ENCODE peak calls at places on chromosomes 5 and 9, in four cellular contexts. C, T, U and P are unnamed samples.

GRCh38 chr9:93929231-93929630 is 25.9 kb downstream of the BARX1 start:
- DNase-seq in U (no peak), T (no peak), C (no peak), P (no peak)

GRCh38 chr9:107644774-107645463 is 155.3 kb upstream of the KLF4 start:
- DNase-seq in U (no peak), C (no peak), T (peak), P (no peak)

GRCh38 chr5:124954784-124955183 is 208.3 kb upstream of the ZNF608 start:
- DNase-seq in C (no peak), T (no peak), U (no peak), P (no peak)

GRCh38 chr5:95712347-95712958 is 18.7 kb upstream of the RHOBTB3 start:
- DNase-seq in U (no peak), C (peak), T (no peak), P (no peak)

GRCh38 chr5:179378441-179379271 is 33.4 kb upstream of the ADAMTS2 start:
- DNase-seq in T (no peak), U (no peak), C (no peak), P (no peak)

GRCh38 chr5:73321757-73322452 is 126.7 kb downstream of the FOXD1 start:
- DNase-seq in U (no peak), C (no peak), T (no peak), P (no peak)

GRCh38 chr9:6230037-6230778 is 14.6 kb downstream of the IL33 start:
- DNase-seq in C (no peak), T (no peak), U (no peak), P (no peak)

GRCh38 chr9:113624721-113625120 is 161.2 kb downstream of the RGS3 start:
- DNase-seq in C (no peak), U (no peak), T (no peak), P (no peak)

GRCh38 chr5:146751781-146752401 is 126.7 kb downstream of the PPP2R2B start:
- DNase-seq in U (peak), C (no peak), T (peak), P (no peak)

GRCh38 chr9:94586814-94587213 is 6.8 kb downstream of the FBP2 start:
- DNase-seq in U (no peak), T (no peak), C (no peak), P (no peak)

GRCh38 chr5:54518146-54519082 is 855 bp downstream of the SNX18 start:
- DNase-seq in T (peak), U (no peak), C (peak), P (peak)

GRCh38 chr9:71916834-71917534 is 5.5 kb downstream of the C9orf85 start:
- DNase-seq in U (no peak), T (no peak), C (no peak), P (no peak)

GRCh38 chr9:34658461-34658860 is 4.0 kb downstream of the CCL27 start:
- DNase-seq in C (no peak), U (no peak), T (no peak), P (no peak)

GRCh38 chr9:36632892-36633291 is 60.2 kb downstream of the MELK start:
- DNase-seq in T (no peak), C (peak), U (no peak), P (peak)

GRCh38 chr5:84870369-84870768 is 485.7 kb upstream of the EDIL3 start:
- DNase-seq in U (no peak), C (no peak), T (no peak), P (no peak)

GRCh38 chr5:26023361-26023760 is 1015.0 kb downstream of the CDH9 start:
- DNase-seq in C (no peak), U (no peak), T (no peak), P (no peak)

GRCh38 chr5:55903121-55903701 is 52.1 kb downstream of the IL31RA start:
- DNase-seq in T (peak), U (peak), C (no peak), P (peak)

GRCh38 chr5:132678735-132679134 is 4.9 kb downstream of the IL4 start:
- DNase-seq in C (no peak), U (no peak), T (no peak), P (no peak)

DNA sequence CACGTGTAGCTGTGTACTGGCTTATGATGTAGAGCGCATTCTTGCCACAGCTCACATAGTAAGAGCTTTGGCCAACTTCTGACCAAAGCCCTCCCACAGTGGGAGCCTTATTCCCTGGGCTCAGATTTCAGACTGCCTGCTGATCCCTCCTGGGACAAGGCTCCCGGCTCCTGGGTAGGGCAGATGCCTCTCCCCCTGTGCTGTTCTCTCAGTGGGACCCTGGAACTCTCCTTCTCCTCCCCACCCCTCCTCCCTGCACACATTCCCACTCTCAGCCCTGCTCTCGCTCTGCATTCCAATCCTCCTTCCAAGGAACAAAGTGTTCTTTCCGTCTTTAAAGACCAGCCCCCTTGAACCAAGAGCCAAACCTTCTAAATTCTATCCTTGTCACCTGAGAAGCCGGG is 17.5 kb downstream of the LCP2 start:
- DNase-seq in T (no peak), C (no peak), U (no peak), P (no peak)
- TF ChIP-seq SPI1 in T (no peak), C (no peak), U (no peak), P (no peak)

GRCh38 chr9:16986441-16987387 is 116.2 kb upstream of the BNC2 start:
- DNase-seq in T (peak), U (no peak), C (no peak), P (no peak)
- TF ChIP-seq SPI1 in T (no peak), U (no peak), C (no peak), P (no peak)

GRCh38 chr9:120412425-120412951 is 167.5 kb downstream of the CDK5RAP2 start:
- DNase-seq in C (no peak), T (no peak), U (no peak), P (no peak)
- TF ChIP-seq SPI1 in C (no peak), T (no peak), U (no peak), P (no peak)

GRCh38 chr5:135140805-135141204 is 106.8 kb upstream of the PITX1 start:
- DNase-seq in U (no peak), C (no peak), T (peak), P (no peak)

GRCh38 chr5:135137146-135137915 is 103.3 kb upstream of the PITX1 start:
- DNase-seq in C (no peak), U (no peak), T (no peak), P (no peak)

GRCh38 chr5:135141303-135142268 is 107.6 kb upstream of the PITX1 start:
- DNase-seq in T (no peak), U (no peak), C (peak), P (no peak)

GRCh38 chr5:135138116-135138850 is 104.3 kb upstream of the PITX1 start:
- DNase-seq in T (no peak), U (no peak), C (no peak), P (no peak)

DNA sequence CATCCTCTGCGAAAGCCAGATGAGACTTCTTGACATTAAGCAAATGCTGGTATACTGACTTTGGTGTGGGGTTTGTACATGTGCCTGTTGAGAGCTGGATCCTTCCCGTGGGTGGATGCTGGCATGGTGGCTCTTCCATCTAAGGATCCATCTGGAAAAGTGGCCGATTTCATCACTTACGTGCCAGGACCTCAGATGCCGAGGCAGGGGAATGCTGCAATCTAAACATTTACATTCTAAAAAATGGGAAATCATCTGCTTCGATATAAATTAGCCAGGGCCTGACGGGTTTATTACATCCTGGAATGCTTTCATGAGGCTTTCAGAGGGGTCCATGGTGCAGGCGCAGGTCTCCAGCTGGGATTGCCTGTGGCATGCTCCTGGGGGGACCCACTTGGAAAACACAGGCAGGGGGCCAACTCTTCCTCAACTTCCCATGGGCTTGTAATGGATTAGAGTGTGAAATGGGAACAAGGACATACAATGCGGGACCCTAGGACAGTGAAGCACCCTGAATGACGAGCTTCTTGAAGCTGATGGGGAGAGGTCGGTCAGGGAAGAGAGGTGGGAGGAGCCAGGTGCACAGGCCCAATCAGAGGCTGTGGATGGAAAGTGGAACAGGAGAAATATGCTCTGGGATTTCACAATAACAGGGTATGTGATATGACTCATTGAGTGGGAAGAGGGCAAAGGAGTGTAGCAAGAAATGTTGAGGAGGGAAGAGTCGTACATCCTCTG is 105.5 kb upstream of the PITX1 start:
- DNase-seq in T (peak), U (no peak), C (peak), P (no peak)
- TF ChIP-seq SPI1 in T (no peak), U (no peak), C (no peak), P (no peak)

GRCh38 chr9:14179449-14179848 is 134.5 kb downstream of the NFIB start:
- DNase-seq in C (no peak), U (no peak), T (no peak), P (no peak)

GRCh38 chr9:14180942-14181270 is 133.0 kb downstream of the NFIB start:
- DNase-seq in C (no peak), U (no peak), T (no peak), P (no peak)

GRCh38 chr9:14183001-14183400 is 130.9 kb downstream of the NFIB start:
- DNase-seq in U (no peak), T (no peak), C (no peak), P (no peak)

GRCh38 chr9:14175778-14176177 is 138.2 kb downstream of the NFIB start:
- DNase-seq in T (no peak), U (no peak), C (no peak), P (no peak)

DNA sequence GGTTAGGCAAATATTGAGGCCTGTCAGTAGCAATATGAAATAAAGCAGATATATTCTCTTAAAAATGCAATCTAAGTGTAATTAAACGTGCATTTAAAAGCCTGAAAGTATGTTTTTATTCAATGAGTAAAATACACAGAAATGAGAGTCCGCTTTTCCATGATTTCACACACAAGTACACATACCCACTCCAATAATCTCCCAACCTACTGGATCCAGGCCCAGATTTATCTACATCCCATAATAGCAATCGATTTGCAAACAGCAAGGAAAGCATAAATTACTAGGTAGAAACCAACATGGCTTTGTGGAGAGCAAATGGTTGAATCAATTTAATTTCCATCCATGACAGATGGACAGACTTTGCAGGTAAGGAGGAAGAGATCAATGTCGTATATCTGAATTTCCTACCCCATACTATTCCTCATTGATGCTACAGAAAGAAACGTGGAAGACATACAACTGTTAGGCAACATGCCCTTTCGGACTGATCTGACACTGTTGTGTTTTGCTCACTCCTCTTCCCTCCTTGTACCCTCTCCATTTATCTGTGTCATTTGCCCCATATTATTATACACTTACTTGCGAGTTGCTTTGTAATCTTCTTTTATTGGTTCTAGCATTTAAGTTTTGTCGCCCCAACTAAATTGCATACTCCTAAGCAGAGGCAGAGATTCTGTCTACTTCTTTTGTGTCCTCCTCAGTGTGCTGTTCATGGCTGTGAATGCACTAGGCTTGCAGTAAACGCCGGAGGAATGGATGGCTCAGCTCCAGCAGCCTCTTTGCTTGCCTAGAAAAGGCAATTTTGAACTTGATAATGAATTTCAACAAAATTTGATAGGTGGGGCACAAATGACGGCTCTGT is 133.6 kb downstream of the NFIB start:
- DNase-seq in U (no peak), C (no peak), T (no peak), P (no peak)
- TF ChIP-seq SPI1 in U (no peak), C (no peak), T (no peak), P (no peak)

DNA sequence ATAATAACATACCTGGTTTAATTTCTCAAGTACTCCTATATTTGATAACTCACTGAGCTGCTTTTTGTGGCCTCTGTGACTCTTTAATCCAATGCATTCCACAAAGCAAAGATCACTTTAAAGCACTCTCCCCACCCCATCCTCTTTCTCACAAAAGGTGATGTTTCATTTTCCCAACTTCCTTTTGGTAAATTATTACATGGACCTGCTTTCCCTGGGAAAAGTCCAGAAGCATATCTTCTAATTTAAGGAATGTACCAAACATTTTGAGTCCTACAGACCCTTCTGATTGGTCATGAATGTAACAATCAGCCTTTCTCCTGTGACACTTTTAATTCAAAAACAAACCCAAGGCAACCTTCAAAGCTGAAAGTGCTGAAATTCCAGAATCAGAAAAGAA is 71.1 kb downstream of the MLLT3 start:
- DNase-seq in U (no peak), C (no peak), T (no peak), P (no peak)
- TF ChIP-seq SPI1 in U (no peak), C (no peak), T (no peak), P (no peak)

GRCh38 chr5:151359391-151359790 is 12.0 kb upstream of the SLC36A2 start:
- DNase-seq in C (no peak), T (no peak), U (no peak), P (no peak)

GRCh38 chr5:151362970-151363369 is 15.6 kb upstream of the SLC36A2 start:
- DNase-seq in C (no peak), T (no peak), U (no peak), P (no peak)

GRCh38 chr5:151363673-151364072 is 16.3 kb upstream of the SLC36A2 start:
- DNase-seq in U (no peak), C (no peak), T (no peak), P (no peak)

GRCh38 chr5:151357097-151357496 is 9.7 kb upstream of the SLC36A2 start:
- DNase-seq in T (no peak), C (no peak), U (no peak), P (no peak)

DNA sequence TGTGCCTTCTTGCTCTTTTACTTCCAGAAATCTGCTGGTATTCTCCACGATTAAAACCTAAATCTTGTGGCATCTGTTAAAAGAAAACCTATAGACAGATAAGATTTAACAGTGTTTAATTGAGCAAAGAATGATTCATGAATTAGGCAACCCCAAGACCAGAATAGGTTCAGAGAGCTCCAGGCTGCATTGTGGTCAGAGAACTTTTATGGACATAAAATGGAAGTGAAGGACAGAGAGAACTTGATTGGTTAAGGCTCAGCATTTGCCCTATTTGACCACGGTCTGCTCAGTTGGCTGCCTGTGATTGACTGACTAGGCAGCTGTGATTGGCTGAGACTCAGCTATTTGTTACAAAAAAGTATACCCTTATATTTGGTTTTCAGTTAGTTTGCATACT is 10.4 kb upstream of the SLC36A2 start:
- DNase-seq in U (no peak), C (no peak), T (no peak), P (no peak)
- TF ChIP-seq SPI1 in U (no peak), C (no peak), T (no peak), P (no peak)

GRCh38 chr5:91179018-91179417 is 204.1 kb downstream of the ARRDC3 start:
- DNase-seq in T (no peak), U (no peak), C (no peak), P (no peak)

GRCh38 chr5:91177085-91177484 is 206.0 kb downstream of the ARRDC3 start:
- DNase-seq in C (no peak), U (no peak), T (no peak), P (no peak)

GRCh38 chr5:91178461-91178860 is 204.7 kb downstream of the ARRDC3 start:
- DNase-seq in C (no peak), T (no peak), U (no peak), P (no peak)

GRCh38 chr5:91176288-91177016 is 206.7 kb downstream of the ARRDC3 start:
- DNase-seq in U (no peak), C (no peak), T (no peak), P (no peak)

DNA sequence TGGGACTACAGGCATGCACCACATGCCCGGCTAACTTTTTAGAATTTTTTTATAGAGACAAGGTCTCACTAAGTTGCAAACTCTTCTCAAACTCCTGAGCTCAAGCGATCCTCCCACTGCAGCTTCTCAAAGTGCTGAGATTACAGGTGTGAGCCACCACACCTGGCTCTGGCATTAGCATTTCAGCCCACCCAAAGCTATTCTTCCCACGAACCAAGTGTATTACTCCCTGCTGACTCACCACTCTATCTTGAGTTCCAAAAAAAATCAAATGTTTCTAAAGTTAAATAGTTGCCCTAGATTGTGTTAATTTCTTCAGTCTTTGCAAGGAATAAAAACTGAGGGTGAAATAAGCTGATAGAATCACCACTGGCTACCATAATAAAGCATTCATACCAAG is 205.5 kb downstream of the ARRDC3 start:
- DNase-seq in T (no peak), C (no peak), U (no peak), P (no peak)
- TF ChIP-seq SPI1 in T (no peak), C (no peak), U (no peak), P (no peak)

DNA sequence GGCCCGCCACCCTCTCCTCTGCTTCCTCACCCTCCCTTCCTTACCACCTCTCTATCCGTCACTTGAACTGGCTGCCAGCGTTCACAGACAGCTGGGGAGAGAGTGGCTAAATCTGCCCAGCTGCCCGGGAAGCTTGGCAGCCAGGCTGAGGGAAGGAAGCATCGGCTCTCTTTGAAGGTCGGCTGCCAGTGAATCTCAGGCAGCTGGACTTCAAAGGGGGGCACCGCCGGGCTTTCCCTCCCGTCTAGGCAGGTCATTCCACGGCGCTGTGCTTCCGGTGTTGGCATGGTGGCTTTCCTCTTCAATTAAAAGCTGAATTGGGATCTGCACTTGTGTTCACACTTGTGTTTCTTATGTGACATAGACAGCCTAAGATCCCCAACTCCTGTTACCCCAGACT is 174.0 kb downstream of the GDNF start:
- DNase-seq in T (no peak), C (no peak), U (no peak), P (no peak)
- TF ChIP-seq SPI1 in T (no peak), C (no peak), U (no peak), P (no peak)